ENCODE peak calls at places on chromosomes 5 and 9, in five cellular contexts. P, Y, T, Q and O are unnamed samples.

GRCh38 chr9:77435688-77436087 is 212.4 kb downstream of the GNA14 start:
- DNase-seq in P (no peak), Y (peak; percentile 64), T (no peak), Q (no peak), O (no peak)

GRCh38 chr5:133192716-133193115 is 140.9 kb downstream of the HSPA4 start:
- DNase-seq in P (no peak), Y (no peak), T (no peak), Q (no peak), O (no peak)

GRCh38 chr5:136781464-136781863 is 416.1 kb upstream of the TRPC7 start:
- DNase-seq in P (no peak), Y (peak; percentile 55), T (no peak), Q (no peak), O (no peak)

GRCh38 chr5:125214080-125214479 is 467.6 kb upstream of the ZNF608 start:
- DNase-seq in P (no peak), Y (no peak), T (no peak), Q (no peak), O (no peak)

GRCh38 chr5:42547146-42547545 is 123.9 kb downstream of the GHR start:
- DNase-seq in P (no peak), Y (peak; percentile 27), T (no peak), Q (no peak), O (no peak)

GRCh38 chr9:108469654-108470053 is 386.1 kb downstream of the ACTL7B start:
- DNase-seq in P (no peak), Y (peak; percentile 76), T (no peak), Q (no peak), O (no peak)

GRCh38 chr9:93911871-93912554 is 43.1 kb downstream of the BARX1 start:
- DNase-seq in P (no peak), Y (peak; percentile 3), T (no peak), Q (no peak), O (no peak)

GRCh38 chr5:145840458-145841132 is 5.5 kb upstream of the PRELID2 start:
- DNase-seq in P (no peak), Y (no peak), T (no peak), Q (no peak), O (no peak)

GRCh38 chr5:13865317-13865716 is 79.2 kb downstream of the DNAH5 start:
- DNase-seq in P (no peak), Y (peak; percentile 16), T (no peak), Q (no peak), O (no peak)

GRCh38 chr5:120599576-120599975 is 135.5 kb downstream of the PRR16 start:
- DNase-seq in P (no peak), Y (peak; percentile 84), T (no peak), Q (no peak), O (no peak)

GRCh38 chr5:132489871-132490483 is 596 bp downstream of the IRF1 start:
- DNase-seq in P (peak; percentile 78), Y (peak; percentile 43), T (peak; percentile 58), Q (no peak), O (no peak)

GRCh38 chr9:98791147-98792095 is 4.9 kb downstream of the ANKS6 start:
- DNase-seq in P (peak; percentile 93), Y (peak; percentile 94), T (peak; percentile 90), Q (peak; percentile 72), O (peak; percentile 29)

GRCh38 chr9:114382951-114383865 is 4.6 kb downstream of the AKNA start:
- DNase-seq in P (peak; percentile 52), Y (peak; percentile 50), T (no peak), Q (no peak), O (peak; percentile 43)

GRCh38 chr5:180816608-180817534 is 14.3 kb upstream of the MGAT1 start:
- DNase-seq in P (no peak), Y (peak; percentile 44), T (no peak), Q (no peak), O (no peak)

GRCh38 chr5:180818942-180819341 is 16.3 kb upstream of the MGAT1 start:
- DNase-seq in P (no peak), Y (no peak), T (no peak), Q (no peak), O (no peak)

GRCh38 chr5:180815241-180816031 is 12.8 kb upstream of the MGAT1 start:
- DNase-seq in P (no peak), Y (no peak), T (no peak), Q (no peak), O (no peak)

GRCh38 chr5:180818275-180818674 is 15.7 kb upstream of the MGAT1 start:
- DNase-seq in P (no peak), Y (no peak), T (no peak), Q (no peak), O (no peak)

GRCh38 chr5:180817847-180818246 is 15.2 kb upstream of the MGAT1 start:
- DNase-seq in P (no peak), Y (no peak), T (no peak), Q (no peak), O (no peak)
- H3K27ac ChIP-seq in P (peak overlapping the region; percentile 74), Y (no peak overlapping the region), T (peak overlapping the region; percentile 48), Q (no peak overlapping the region), O (no peak overlapping the region)

DNA sequence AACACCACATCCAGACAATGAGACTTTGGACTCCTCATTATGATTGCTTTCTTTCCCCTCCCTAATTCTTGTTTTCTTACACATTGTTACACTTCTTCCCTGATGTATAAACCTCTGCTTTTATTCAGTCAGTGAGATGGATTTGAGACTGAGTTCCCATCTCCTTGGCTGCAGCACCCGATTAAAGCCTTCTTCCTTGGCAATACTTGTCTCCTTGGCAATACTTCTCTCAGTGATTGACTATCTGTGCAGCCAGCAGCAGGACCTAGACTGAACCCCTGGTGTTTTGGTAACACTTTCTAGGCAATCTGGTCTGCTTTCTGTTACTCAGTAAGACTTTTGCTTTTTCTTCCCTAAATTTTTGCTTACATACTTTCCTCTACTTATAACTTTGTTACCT is 492.8 kb upstream of the SMC2 start:
- DNase-seq in P (no peak), Y (no peak), T (no peak), Q (no peak), O (no peak)
- H3K9me3 ChIP-seq in P (peaks cover 7% of the 10 kb centered on the region), Y (peaks cover 9% of the 10 kb centered on the region), T (peaks cover 8% of the 10 kb centered on the region), Q (no peaks in the 10 kb centered on the region), O (no peaks in the 10 kb centered on the region)

GRCh38 chr9:16870606-16871357 is at the start of gene BNC2:
- DNase-seq in P (peak; percentile 82), Y (peak; percentile 60), T (no peak), Q (no peak), O (no peak)

GRCh38 chr9:16869140-16869903 is 1.1 kb downstream of the BNC2 start:
- DNase-seq in P (no peak), Y (peak; percentile 50), T (no peak), Q (no peak), O (no peak)

GRCh38 chr9:16871358-16872151 is 1.1 kb upstream of the BNC2 start:
- DNase-seq in P (peak; percentile 79), Y (peak; percentile 88), T (peak; percentile 46), Q (no peak), O (no peak)

GRCh38 chr9:16868706-16869105 is 1.8 kb downstream of the BNC2 start:
- DNase-seq in P (no peak), Y (peak; percentile 28), T (no peak), Q (no peak), O (no peak)

GRCh38 chr9:16869961-16870605 is 387 bp downstream of the BNC2 start:
- DNase-seq in P (no peak), Y (peak; percentile 9), T (no peak), Q (no peak), O (no peak)
- H3K27ac ChIP-seq in P (peak overlapping the region; percentile 82), Y (peak overlapping the region; percentile 90), T (no peak overlapping the region), Q (no peak overlapping the region), O (no peak overlapping the region)

GRCh38 chr5:63032343-63032742 is 453.7 kb downstream of the LRRC70 start:
- DNase-seq in P (no peak), Y (no peak), T (no peak), Q (no peak), O (no peak)
- H3K9me3 ChIP-seq in P (no peaks in the 10 kb centered on the region), Y (peaks cover 16% of the 10 kb centered on the region), T (peaks cover 7% of the 10 kb centered on the region), Q (peaks cover 7% of the 10 kb centered on the region), O (peaks cover 7% of the 10 kb centered on the region)

DNA sequence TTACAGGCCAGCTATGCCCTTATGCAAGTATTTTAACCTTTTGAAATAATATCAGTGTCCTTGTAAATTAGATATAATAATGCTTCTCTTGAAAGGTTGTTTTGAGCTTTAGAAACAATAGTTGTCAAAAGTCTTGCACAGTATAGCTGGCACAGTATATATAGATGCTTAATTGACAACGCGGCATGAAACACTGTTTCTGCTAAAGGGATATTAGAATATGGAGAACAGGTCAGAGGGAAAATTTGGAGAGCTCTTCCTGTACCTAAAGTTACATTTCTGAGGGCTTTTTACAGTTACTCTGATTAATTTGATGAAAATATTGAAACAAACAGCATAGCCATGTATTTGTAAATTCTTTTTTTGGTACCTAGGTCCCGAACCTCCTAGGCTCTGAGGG is 4.5 kb downstream of the NUDT2 start:
- DNase-seq in P (no peak), Y (no peak), T (no peak), Q (no peak), O (no peak)
- H3K27ac ChIP-seq in P (no peak overlapping the region), Y (no peak overlapping the region), T (no peak overlapping the region), Q (no peak overlapping the region), O (no peak overlapping the region)